ENCODE peak calls at places on chromosomes 4 and X, in five cellular contexts. One of them, this sample, is unnamed.

GRCh38 chrX:21487832-21488231 is 113.6 kb downstream of the CNKSR2 start:
- DNase-seq in K562: no peak
- DNase-seq in endothelial cell of umbilical vein: peak
- DNase-seq in H1: no peak
- DNase-seq in HepG2: peak
- DNase-seq in this sample: peak

GRCh38 chr4:80045831-80046230 is 27.2 kb downstream of the ANTXR2 start:
- DNase-seq in HepG2: no peak
- DNase-seq in endothelial cell of umbilical vein: peak
- DNase-seq in K562: no peak
- DNase-seq in H1: no peak
- DNase-seq in this sample: no peak

GRCh38 chr4:168615294-168615693 is 118.4 kb downstream of the PALLD start:
- DNase-seq in HepG2: no peak
- DNase-seq in H1: no peak
- DNase-seq in endothelial cell of umbilical vein: no peak
- DNase-seq in K562: no peak
- DNase-seq in this sample: no peak

GRCh38 chrX:9786839-9787635 is 808 bp downstream of the SHROOM2 start:
- DNase-seq in HepG2: no peak
- DNase-seq in H1: no peak
- DNase-seq in K562: no peak
- DNase-seq in endothelial cell of umbilical vein: peak
- DNase-seq in this sample: no peak

GRCh38 chr4:141711211-141711610 is 74.8 kb downstream of the IL15 start:
- DNase-seq in K562: no peak
- DNase-seq in endothelial cell of umbilical vein: peak
- DNase-seq in HepG2: no peak
- DNase-seq in H1: no peak
- DNase-seq in this sample: peak

GRCh38 chr4:26601204-26601603 is 17.3 kb downstream of the TBC1D19 start:
- DNase-seq in K562: no peak
- DNase-seq in endothelial cell of umbilical vein: no peak
- DNase-seq in H1: no peak
- DNase-seq in HepG2: no peak
- DNase-seq in this sample: no peak

GRCh38 chr4:55729306-55730142 is 90.1 kb upstream of the EXOC1L start:
- DNase-seq in HepG2: peak
- DNase-seq in H1: no peak
- DNase-seq in endothelial cell of umbilical vein: no peak
- DNase-seq in K562: peak
- DNase-seq in this sample: no peak

GRCh38 chrX:129979207-129979920 is 3.1 kb upstream of the BCORL1 start:
- DNase-seq in K562: no peak
- DNase-seq in endothelial cell of umbilical vein: no peak
- DNase-seq in HepG2: no peak
- DNase-seq in H1: peak
- DNase-seq in this sample: no peak

GRCh38 chr4:89162486-89162885 is 51.2 kb downstream of the TIGD2 start:
- DNase-seq in HepG2: no peak
- DNase-seq in H1: no peak
- DNase-seq in endothelial cell of umbilical vein: no peak
- DNase-seq in K562: no peak
- DNase-seq in this sample: no peak

GRCh38 chrX:134758652-134759051 is 100.4 kb upstream of the PLAC1 start:
- DNase-seq in H1: no peak
- DNase-seq in endothelial cell of umbilical vein: no peak
- DNase-seq in K562: no peak
- DNase-seq in HepG2: no peak
- DNase-seq in this sample: no peak

GRCh38 chr4:176259330-176260090 is 9.5 kb downstream of the ASB5 start:
- DNase-seq in HepG2: no peak
- DNase-seq in K562: no peak
- DNase-seq in endothelial cell of umbilical vein: no peak
- DNase-seq in H1: no peak
- DNase-seq in this sample: no peak

GRCh38 chrX:18681996-18682395 is 10.1 kb upstream of the RS1 start:
- DNase-seq in HepG2: no peak
- DNase-seq in K562: no peak
- DNase-seq in H1: no peak
- DNase-seq in endothelial cell of umbilical vein: no peak
- DNase-seq in this sample: no peak

GRCh38 chr4:22903913-22904312 is 211.2 kb downstream of the GBA3 start:
- DNase-seq in K562: no peak
- DNase-seq in HepG2: no peak
- DNase-seq in H1: no peak
- DNase-seq in endothelial cell of umbilical vein: no peak
- DNase-seq in this sample: no peak

GRCh38 chr4:22910200-22910599 is 217.5 kb downstream of the GBA3 start:
- DNase-seq in HepG2: no peak
- DNase-seq in K562: no peak
- DNase-seq in H1: no peak
- DNase-seq in endothelial cell of umbilical vein: no peak
- DNase-seq in this sample: no peak

GRCh38 chr4:22901631-22902030 is 208.9 kb downstream of the GBA3 start:
- DNase-seq in H1: no peak
- DNase-seq in K562: no peak
- DNase-seq in HepG2: no peak
- DNase-seq in endothelial cell of umbilical vein: no peak
- DNase-seq in this sample: no peak

GRCh38 chr4:22911285-22911684 is 218.5 kb downstream of the GBA3 start:
- DNase-seq in H1: no peak
- DNase-seq in HepG2: no peak
- DNase-seq in K562: no peak
- DNase-seq in endothelial cell of umbilical vein: no peak
- DNase-seq in this sample: no peak

GRCh38 chr4:22906046-22906445 is 213.3 kb downstream of the GBA3 start:
- DNase-seq in K562: no peak
- DNase-seq in HepG2: no peak
- DNase-seq in endothelial cell of umbilical vein: no peak
- DNase-seq in H1: no peak
- DNase-seq in this sample: no peak
- TF ChIP-seq CTCF in K562: no peak
- TF ChIP-seq CTCF in HepG2: no peak
- TF ChIP-seq CTCF in endothelial cell of umbilical vein: no peak
- TF ChIP-seq CTCF in H1: no peak
- TF ChIP-seq CTCF in this sample: no peak

GRCh38 chr4:155042014-155042413 is 166.4 kb upstream of the NPY2R start:
- DNase-seq in endothelial cell of umbilical vein: peak
- DNase-seq in HepG2: no peak
- DNase-seq in H1: no peak
- DNase-seq in K562: no peak
- DNase-seq in this sample: no peak
- TF ChIP-seq POLR2A in endothelial cell of umbilical vein: no peak
- TF ChIP-seq POLR2A in HepG2: no peak
- TF ChIP-seq POLR2A in H1: no peak
- TF ChIP-seq POLR2A in K562: no peak
- TF ChIP-seq POLR2A in this sample: no peak

GRCh38 chr4:108117473-108118182 is 51.1 kb downstream of the LEF1 start:
- DNase-seq in endothelial cell of umbilical vein: no peak
- DNase-seq in K562: peak
- DNase-seq in H1: peak
- DNase-seq in HepG2: peak
- DNase-seq in this sample: no peak

GRCh38 chr4:108120789-108121188 is 47.9 kb downstream of the LEF1 start:
- DNase-seq in H1: no peak
- DNase-seq in endothelial cell of umbilical vein: no peak
- DNase-seq in HepG2: no peak
- DNase-seq in K562: no peak
- DNase-seq in this sample: no peak

GRCh38 chr4:108116423-108117168 is 52.1 kb downstream of the LEF1 start:
- DNase-seq in H1: no peak
- DNase-seq in HepG2: no peak
- DNase-seq in endothelial cell of umbilical vein: no peak
- DNase-seq in K562: no peak
- DNase-seq in this sample: no peak

GRCh38 chr4:108119199-108119800 is 49.4 kb downstream of the LEF1 start:
- DNase-seq in endothelial cell of umbilical vein: no peak
- DNase-seq in H1: no peak
- DNase-seq in K562: no peak
- DNase-seq in HepG2: no peak
- DNase-seq in this sample: no peak

DNA sequence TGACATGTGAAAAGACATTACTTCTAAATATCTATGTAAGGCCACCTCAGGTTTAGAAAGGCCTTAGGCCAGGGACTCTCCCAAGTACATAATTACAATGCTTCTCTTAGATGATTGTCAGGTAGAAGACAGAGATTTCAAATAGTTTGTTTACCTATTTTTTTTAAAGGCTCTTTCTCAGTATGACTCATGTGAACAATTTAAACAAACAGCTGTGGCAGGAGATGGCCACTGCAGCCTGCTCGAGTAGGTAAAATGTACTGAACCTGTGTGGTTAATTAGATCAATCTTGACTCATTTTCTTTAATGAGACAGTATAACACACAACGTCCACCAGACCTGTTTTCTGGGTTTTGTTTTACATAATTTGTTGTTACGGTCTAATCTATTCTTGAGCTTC is 50.2 kb downstream of the LEF1 start:
- DNase-seq in endothelial cell of umbilical vein: no peak
- DNase-seq in H1: no peak
- DNase-seq in HepG2: peak
- DNase-seq in K562: peak
- DNase-seq in this sample: peak
- TF ChIP-seq JUN in endothelial cell of umbilical vein: no peak
- TF ChIP-seq JUN in H1: no peak
- TF ChIP-seq JUN in HepG2: no peak
- TF ChIP-seq JUN in K562: no peak
- TF ChIP-seq JUN in this sample: no peak

GRCh38 chrX:15241258-15241657 is 28.6 kb downstream of the ASB9 start:
- DNase-seq in K562: no peak
- DNase-seq in endothelial cell of umbilical vein: no peak
- DNase-seq in H1: no peak
- DNase-seq in HepG2: no peak
- DNase-seq in this sample: no peak

GRCh38 chrX:15240414-15240813 is 29.5 kb downstream of the ASB9 start:
- DNase-seq in endothelial cell of umbilical vein: no peak
- DNase-seq in H1: no peak
- DNase-seq in HepG2: no peak
- DNase-seq in K562: no peak
- DNase-seq in this sample: no peak

GRCh38 chrX:15244421-15244820 is 25.5 kb downstream of the ASB9 start:
- DNase-seq in HepG2: no peak
- DNase-seq in K562: no peak
- DNase-seq in H1: no peak
- DNase-seq in endothelial cell of umbilical vein: no peak
- DNase-seq in this sample: no peak

GRCh38 chrX:15245896-15246295 is 24.0 kb downstream of the ASB9 start:
- DNase-seq in K562: no peak
- DNase-seq in H1: no peak
- DNase-seq in endothelial cell of umbilical vein: no peak
- DNase-seq in HepG2: no peak
- DNase-seq in this sample: no peak

GRCh38 chrX:15242899-15243555 is 26.9 kb downstream of the ASB9 start:
- DNase-seq in K562: peak
- DNase-seq in endothelial cell of umbilical vein: peak
- DNase-seq in HepG2: peak
- DNase-seq in H1: no peak
- DNase-seq in this sample: peak
- TF ChIP-seq CTCF in K562: peak
- TF ChIP-seq CTCF in endothelial cell of umbilical vein: peak
- TF ChIP-seq CTCF in HepG2: peak
- TF ChIP-seq CTCF in H1: peak
- TF ChIP-seq CTCF in this sample: peak

DNA sequence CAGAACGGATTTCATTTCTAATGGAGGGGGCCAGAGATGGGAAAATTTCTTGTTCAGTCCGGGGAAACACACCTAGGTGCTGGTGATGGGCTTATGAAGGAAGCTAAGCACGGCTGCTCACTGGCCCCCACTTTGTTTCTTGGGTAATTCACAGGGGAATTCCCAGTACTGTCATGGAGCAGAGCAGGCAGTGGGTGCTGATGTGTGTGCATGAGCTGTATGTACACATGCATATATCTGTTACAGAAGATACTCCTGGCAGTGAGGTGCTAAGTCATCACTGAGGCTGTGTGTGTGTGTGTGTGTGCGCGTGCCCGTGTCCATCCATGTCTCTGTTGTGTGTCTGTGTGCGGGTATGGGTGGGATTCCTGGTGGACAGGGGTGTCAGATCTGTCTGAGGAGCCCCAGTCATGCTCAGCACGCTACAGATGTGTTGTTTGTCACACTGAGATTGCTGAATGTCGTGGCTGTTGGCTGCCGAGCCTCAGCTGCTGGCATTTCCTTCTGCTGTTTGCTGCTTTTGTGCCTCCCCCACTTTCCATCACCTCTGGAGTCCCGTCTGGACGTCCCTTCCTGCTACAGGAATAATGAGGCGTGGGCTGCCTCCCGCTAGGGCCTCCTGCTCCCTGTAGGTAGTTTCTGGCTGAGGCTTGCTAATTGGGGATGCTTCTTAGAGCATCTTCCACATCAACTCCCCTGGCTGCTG is 53.3 kb downstream of the JADE1 start:
- DNase-seq in H1: no peak
- DNase-seq in endothelial cell of umbilical vein: peak
- DNase-seq in K562: no peak
- DNase-seq in HepG2: no peak
- DNase-seq in this sample: peak
- TF ChIP-seq POLR2A in H1: no peak
- TF ChIP-seq POLR2A in endothelial cell of umbilical vein: no peak
- TF ChIP-seq POLR2A in K562: peak
- TF ChIP-seq POLR2A in HepG2: no peak
- TF ChIP-seq POLR2A in this sample: no peak

GRCh38 chr4:145618210-145618911 is 824 bp upstream of the MMAA start:
- DNase-seq in HepG2: no peak
- DNase-seq in K562: peak
- DNase-seq in endothelial cell of umbilical vein: no peak
- DNase-seq in H1: no peak
- DNase-seq in this sample: peak

GRCh38 chr4:145614235-145614615 is 5.0 kb upstream of the MMAA start:
- DNase-seq in endothelial cell of umbilical vein: no peak
- DNase-seq in HepG2: no peak
- DNase-seq in K562: no peak
- DNase-seq in H1: no peak
- DNase-seq in this sample: no peak

GRCh38 chr4:145618912-145619638 is at the start of gene MMAA:
- DNase-seq in K562: peak
- DNase-seq in endothelial cell of umbilical vein: peak
- DNase-seq in H1: peak
- DNase-seq in HepG2: peak
- DNase-seq in this sample: peak

GRCh38 chr4:145623831-145624230 is 4.6 kb downstream of the MMAA start:
- DNase-seq in endothelial cell of umbilical vein: peak
- DNase-seq in HepG2: no peak
- DNase-seq in K562: no peak
- DNase-seq in H1: no peak
- DNase-seq in this sample: no peak

GRCh38 chr4:145619639-145619996 is 433 bp downstream of the MMAA start:
- DNase-seq in HepG2: peak
- DNase-seq in endothelial cell of umbilical vein: no peak
- DNase-seq in H1: no peak
- DNase-seq in K562: no peak
- DNase-seq in this sample: peak
- TF ChIP-seq JUN in HepG2: no peak
- TF ChIP-seq JUN in endothelial cell of umbilical vein: no peak
- TF ChIP-seq JUN in H1: no peak
- TF ChIP-seq JUN in K562: no peak
- TF ChIP-seq JUN in this sample: no peak

GRCh38 chr4:6709230-6710114 is at the start of gene MRFAP1L1:
- DNase-seq in H1: peak
- DNase-seq in K562: peak
- DNase-seq in HepG2: peak
- DNase-seq in endothelial cell of umbilical vein: peak
- DNase-seq in this sample: peak
- TF ChIP-seq CTCF in H1: no peak
- TF ChIP-seq CTCF in K562: no peak
- TF ChIP-seq CTCF in HepG2: peak
- TF ChIP-seq CTCF in endothelial cell of umbilical vein: no peak
- TF ChIP-seq CTCF in this sample: no peak